ENCODE peak calls at places on chromosomes 4 and X, in nine cellular contexts. V, O, Z, H, T, Y, D, A and S are unnamed samples.

GRCh38 chrX:16435399-16435986 is 214.5 kb upstream of the S100G start:
- DNase-seq in V (no peak), O (no peak), Z (no peak), H (no peak), T (no peak), Y (no peak), D (no peak), A (no peak), S (no peak)

GRCh38 chr4:5746829-5747745 is 36.1 kb downstream of the EVC start:
- DNase-seq in V (no peak), O (no peak), Z (no peak), H (peak; percentile 2), T (no peak), Y (peak; percentile 52), D (no peak), A (peak; percentile 81), S (no peak)

GRCh38 chr4:115770046-115770543 is 656.7 kb upstream of the NDST4 start:
- DNase-seq in V (no peak), O (no peak), Z (no peak), H (no peak), T (no peak), Y (no peak), D (no peak), A (no peak), S (no peak)

GRCh38 chrX:15947648-15948317 is 93.2 kb upstream of the AP1S2 start:
- DNase-seq in V (no peak), O (no peak), Z (no peak), H (peak; percentile 6), T (no peak), Y (peak; percentile 36), D (peak; percentile 59), A (peak; percentile 81), S (peak; percentile 56)

GRCh38 chrX:123846598-123847038 is 13.2 kb upstream of the XIAP start:
- DNase-seq in V (no peak), O (no peak), Z (no peak), H (no peak), T (no peak), Y (peak; percentile 60), D (no peak), A (peak; percentile 85), S (no peak)

GRCh38 chr4:3709061-3709845 is 56.9 kb upstream of the ADRA2C start:
- DNase-seq in V (no peak), O (no peak), Z (no peak), H (no peak), T (no peak), Y (no peak), D (no peak), A (no peak), S (no peak)

GRCh38 chrX:27132851-27133250 is 330.3 kb downstream of the PPP4R3C start:
- DNase-seq in V (no peak), O (no peak), Z (no peak), H (no peak), T (no peak), Y (no peak), D (no peak), A (no peak), S (no peak)

GRCh38 chrX:48468247-48468671 is 1.8 kb downstream of the SLC38A5 start:
- DNase-seq in V (peak; percentile 69), O (peak; percentile 32), Z (no peak), H (peak; percentile 77), T (no peak), Y (no peak), D (no peak), A (no peak), S (no peak)

GRCh38 chr4:55080174-55080865 is 45.1 kb downstream of the KDR start:
- DNase-seq in V (no peak), O (no peak), Z (no peak), H (no peak), T (no peak), Y (no peak), D (no peak), A (peak; percentile 61), S (no peak)

GRCh38 chr4:51859476-51860032 is 16.6 kb downstream of the DCUN1D4 start:
- DNase-seq in V (no peak), O (no peak), Z (no peak), H (no peak), T (no peak), Y (no peak), D (no peak), A (no peak), S (no peak)

GRCh38 chr4:112170451-112170993 is 25.3 kb downstream of the FAM241A start:
- DNase-seq in V (no peak), O (no peak), Z (no peak), H (peak; percentile 56), T (no peak), Y (peak; percentile 88), D (peak; percentile 61), A (peak; percentile 89), S (no peak)

GRCh38 chr4:119136541-119136940 is 909 bp downstream of the MYOZ2 start:
- DNase-seq in V (no peak), O (no peak), Z (no peak), H (no peak), T (no peak), Y (no peak), D (no peak), A (no peak), S (no peak)

GRCh38 chr4:174352405-174352804 is 68.7 kb downstream of the CEP44 start:
- DNase-seq in V (no peak), O (no peak), Z (no peak), H (no peak), T (peak; percentile 41), Y (no peak), D (no peak), A (no peak), S (no peak)

GRCh38 chr4:19880205-19880604 is 371.5 kb upstream of the SLIT2 start:
- DNase-seq in V (no peak), O (no peak), Z (no peak), H (no peak), T (no peak), Y (no peak), D (no peak), A (peak; percentile 57), S (no peak)

GRCh38 chr4:8866828-8867623 is 4.6 kb downstream of the HMX1 start:
- DNase-seq in V (no peak), O (no peak), Z (no peak), H (no peak), T (no peak), Y (no peak), D (no peak), A (no peak), S (no peak)

GRCh38 chr4:151355155-151355554 is 29.8 kb upstream of the SH3D19 start:
- DNase-seq in V (no peak), O (no peak), Z (no peak), H (no peak), T (no peak), Y (no peak), D (no peak), A (no peak), S (no peak)

GRCh38 chr4:151403656-151404055 is 5.3 kb upstream of the FHIP1A start:
- DNase-seq in V (no peak), O (no peak), Z (no peak), H (no peak), T (no peak), Y (no peak), D (no peak), A (no peak), S (no peak)

GRCh38 chr4:157271166-157271869 is 50.8 kb downstream of the GRIA2 start:
- DNase-seq in V (no peak), O (no peak), Z (no peak), H (no peak), T (no peak), Y (peak; percentile 67), D (no peak), A (peak; percentile 1), S (no peak)

GRCh38 chrX:40169193-40170086 is 71.7 kb upstream of the BCOR start:
- DNase-seq in V (peak; percentile 75), O (no peak), Z (no peak), H (peak; percentile 62), T (peak; percentile 63), Y (peak; percentile 55), D (no peak), A (peak; percentile 75), S (peak; percentile 82)

GRCh38 chr4:148749403-148749802 is 307.2 kb upstream of the NR3C2 start:
- DNase-seq in V (no peak), O (no peak), Z (no peak), H (no peak), T (no peak), Y (no peak), D (no peak), A (no peak), S (no peak)